ENCODE peak calls at places on chromosomes 12 and 14, in five cellular contexts. E is transverse colon, I is esophagus muscularis mucosa, A is endothelial cell of umbilical vein, W is Panc1. P is an unnamed sample. For H3K9me3, the result is how much of the 10 kb centered on the place peaks cover.

GRCh38 chr12:67541625-67541991 is 106.9 kb upstream of the DYRK2 start:
- DNase-seq in E (no peak), I (peak), A (no peak), W (no peak), P (no peak)

GRCh38 chr12:57008113-57008687 is 1.9 kb upstream of the ZBTB39 start:
- DNase-seq in E (no peak), I (no peak), A (peak), W (peak), P (no peak)

GRCh38 chr14:70887207-70888150 is 19.8 kb upstream of the PCNX1 start:
- DNase-seq in E (no peak), I (no peak), A (no peak), W (no peak), P (no peak)

GRCh38 chr14:105999361-106000028 is 473.1 kb downstream of the TMEM121 start:
- DNase-seq in E (peak), I (peak), A (no peak), W (no peak), P (no peak)

GRCh38 chr14:88625671-88626070 is 62.8 kb downstream of the ZC3H14 start:
- DNase-seq in E (no peak), I (no peak), A (no peak), W (no peak), P (no peak)

GRCh38 chr14:94532462-94532861 is 23.2 kb upstream of the SERPINA12 start:
- DNase-seq in E (no peak), I (no peak), A (no peak), W (no peak), P (no peak)

GRCh38 chr14:92937229-92937937 is 14.4 kb downstream of the CHGA start:
- DNase-seq in E (peak), I (no peak), A (no peak), W (no peak), P (no peak)

GRCh38 chr12:124004233-124004875 is 31.3 kb downstream of the ZNF664 start:
- DNase-seq in E (no peak), I (no peak), A (no peak), W (no peak), P (no peak)

GRCh38 chr12:111284709-111285108 is 84.2 kb downstream of the PHETA1 start:
- DNase-seq in E (no peak), I (no peak), A (no peak), W (no peak), P (no peak)

DNA sequence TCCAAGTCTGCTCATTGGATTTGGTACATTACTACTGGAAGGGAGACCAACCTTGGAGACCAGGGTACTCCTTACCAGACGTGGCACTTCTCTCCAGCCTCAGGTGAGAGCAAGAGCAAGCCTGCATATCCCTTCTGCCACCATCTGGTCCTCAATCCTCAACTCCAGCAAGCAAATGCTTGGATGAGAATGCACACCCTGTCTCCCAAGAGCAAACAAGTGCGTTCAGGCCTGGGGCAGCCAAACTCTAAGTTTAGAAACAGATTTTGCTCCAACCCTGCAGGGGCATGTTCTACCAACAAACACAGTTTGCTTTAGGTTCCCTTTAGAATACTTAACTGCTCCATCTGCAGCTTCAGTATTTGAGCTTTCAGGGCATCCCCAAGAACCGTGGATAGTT is 56.0 kb upstream of the FICD start:
- DNase-seq in E (no peak), I (no peak), A (no peak), W (no peak), P (no peak)
- TF ChIP-seq POLR2AphosphoS5 in E (no peak), I (no peak), A (no peak), W (no peak), P (no peak)

GRCh38 chr14:29317423-29317822 is 550.8 kb downstream of the FOXG1 start:
- DNase-seq in E (no peak), I (no peak), A (no peak), W (no peak), P (no peak)
- H3K9me3 ChIP-seq in E (under half), I (under half), A (under half), W (under half), P (under half)

DNA sequence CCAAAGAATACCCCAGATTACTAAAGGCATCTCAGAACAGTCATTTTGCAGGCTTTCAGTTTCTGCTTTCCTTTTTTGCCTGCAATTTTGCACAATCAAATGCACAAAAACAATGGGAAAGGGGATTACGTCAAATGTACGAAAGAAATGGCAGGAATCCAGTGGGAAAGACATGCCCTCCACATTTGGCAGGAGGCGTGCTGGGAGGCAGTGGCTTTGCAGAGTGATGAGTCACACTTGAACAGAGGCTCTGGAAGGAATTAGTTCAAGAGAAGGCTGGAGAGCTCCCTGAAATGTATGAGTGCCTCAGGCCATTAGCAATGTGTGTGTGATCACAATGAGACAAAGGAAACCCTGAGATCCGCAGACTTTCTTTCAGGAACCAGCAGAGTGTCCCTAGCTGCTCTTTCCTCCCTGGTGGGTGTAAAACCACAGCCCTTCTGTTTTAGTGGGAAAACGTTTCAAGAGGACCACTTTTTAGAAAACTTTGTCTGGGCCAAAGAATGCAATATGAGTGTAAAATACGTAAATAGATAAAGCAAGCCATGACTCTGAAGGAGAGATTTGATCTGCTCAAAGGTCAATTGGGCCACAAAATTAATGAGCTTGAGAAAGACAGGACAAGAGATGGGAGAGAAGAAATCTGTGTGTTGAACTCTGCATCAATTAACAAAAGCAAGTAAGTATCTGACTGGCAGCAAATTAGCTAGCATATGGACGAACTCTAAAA is 155.5 kb upstream of the PDE3A start:
- DNase-seq in E (peak), I (no peak), A (peak), W (no peak), P (peak)
- H3K27ac ChIP-seq in E (peak), I (peak), A (peak), W (no peak), P (peak)

DNA sequence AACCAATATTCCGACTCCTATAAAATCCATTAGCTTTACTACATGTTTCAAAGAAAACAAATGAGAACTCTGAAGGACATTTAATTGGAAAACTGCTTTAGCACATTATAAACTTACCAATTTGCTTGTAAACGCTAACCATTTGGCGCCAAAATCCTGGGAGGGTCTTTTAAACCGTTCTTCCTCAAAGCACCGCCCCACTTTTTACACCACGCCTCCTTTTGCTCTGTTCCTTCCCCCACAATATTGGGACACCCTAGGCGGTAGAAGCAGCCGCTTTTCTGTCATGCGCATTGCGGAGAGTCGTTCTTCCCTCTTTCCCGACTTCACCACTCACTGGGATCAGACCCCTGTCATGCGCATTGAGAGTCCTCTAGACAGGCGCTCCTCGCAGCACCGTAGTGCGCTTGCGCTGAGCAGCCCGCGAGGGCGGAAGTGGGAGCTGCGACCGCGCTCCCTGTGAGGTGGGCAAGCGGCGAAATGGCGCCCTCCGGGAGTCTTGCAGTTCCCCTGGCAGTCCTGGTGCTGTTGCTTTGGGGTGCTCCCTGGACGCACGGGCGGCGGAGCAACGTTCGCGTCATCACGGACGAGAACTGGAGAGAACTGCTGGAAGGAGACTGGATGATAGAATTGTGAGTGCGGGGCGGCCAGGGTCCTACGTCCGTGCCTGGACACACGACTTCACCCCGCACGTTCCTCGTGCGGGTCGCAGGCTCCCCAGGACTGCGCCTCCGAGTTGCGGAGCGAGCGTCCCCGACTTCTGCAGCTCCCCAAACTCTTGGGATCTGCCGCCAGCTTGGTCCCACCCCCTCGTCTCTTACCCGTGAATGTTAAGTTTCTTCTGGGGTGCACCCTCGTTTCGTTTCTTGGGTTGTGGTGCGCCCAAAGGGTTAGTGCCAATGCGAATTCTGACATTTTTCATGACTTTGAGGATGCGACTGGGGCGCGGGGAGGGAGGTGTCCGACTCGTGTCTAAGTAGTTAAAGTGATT is at the start of gene TMX1:
- DNase-seq in E (peak), I (peak), A (peak), W (peak), P (peak)
- TF ChIP-seq POLR2AphosphoS5 in E (peak), I (peak), A (peak), W (peak), P (peak)

GRCh38 chr12:38155020-38155395 is 161.6 kb upstream of the ALG10B start:
- DNase-seq in E (no peak), I (peak), A (no peak), W (no peak), P (no peak)
- H3K9me3 ChIP-seq in E (under half), I (under half), A (under half), W (under half), P (under half)

DNA sequence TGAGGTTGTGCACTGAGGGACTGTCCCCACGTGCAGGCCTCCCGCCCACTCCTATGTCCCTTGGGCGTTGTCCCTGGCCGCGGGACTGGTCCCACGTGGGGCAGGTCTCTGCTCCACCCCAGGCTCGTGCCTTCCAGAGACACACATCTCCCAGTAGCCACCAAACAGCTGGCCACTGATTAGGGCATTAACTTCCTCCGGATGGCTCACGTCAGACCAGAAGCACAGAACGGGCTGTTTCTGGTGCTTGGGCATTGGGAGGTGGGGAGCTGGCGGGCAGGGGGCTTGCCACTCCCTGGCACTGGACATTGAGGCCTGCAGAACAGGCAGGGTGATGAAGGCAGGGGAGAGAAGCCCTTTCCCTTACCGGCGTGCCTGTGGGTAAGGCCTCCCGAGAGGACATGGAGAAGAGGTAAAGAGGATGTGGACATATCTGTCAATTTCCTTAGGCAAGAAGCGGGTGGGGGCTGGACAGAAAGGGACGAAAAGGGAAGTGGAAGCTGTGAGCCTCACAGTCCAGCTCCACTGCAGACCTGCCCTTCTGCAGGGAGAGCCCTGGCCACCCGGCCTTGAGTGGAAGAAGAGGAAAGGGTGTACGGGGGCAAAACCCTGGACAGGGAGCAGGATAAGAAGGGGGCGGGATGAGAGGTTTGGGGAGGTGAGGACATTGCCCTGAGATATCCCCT is 101.2 kb downstream of the NINJ2 start:
- DNase-seq in E (no peak), I (no peak), A (no peak), W (no peak), P (no peak)
- H3K27ac ChIP-seq in E (peak), I (no peak), A (no peak), W (no peak), P (no peak)

GRCh38 chr12:52036587-52037171 is 14.6 kb upstream of the NR4A1 start:
- DNase-seq in E (peak), I (no peak), A (peak), W (no peak), P (peak)
- TF ChIP-seq POLR2AphosphoS5 in E (peak), I (peak), A (peak), W (no peak), P (peak)

GRCh38 chr12:42161529-42161928 is 16.9 kb upstream of the GXYLT1 start:
- DNase-seq in E (no peak), I (no peak), A (no peak), W (no peak), P (no peak)

GRCh38 chr12:42166501-42166900 is 21.8 kb upstream of the GXYLT1 start:
- DNase-seq in E (no peak), I (no peak), A (no peak), W (no peak), P (no peak)

GRCh38 chr12:42162198-42162597 is 17.5 kb upstream of the GXYLT1 start:
- DNase-seq in E (no peak), I (no peak), A (no peak), W (no peak), P (no peak)

GRCh38 chr12:42162940-42163339 is 18.3 kb upstream of the GXYLT1 start:
- DNase-seq in E (no peak), I (no peak), A (no peak), W (no peak), P (no peak)

DNA sequence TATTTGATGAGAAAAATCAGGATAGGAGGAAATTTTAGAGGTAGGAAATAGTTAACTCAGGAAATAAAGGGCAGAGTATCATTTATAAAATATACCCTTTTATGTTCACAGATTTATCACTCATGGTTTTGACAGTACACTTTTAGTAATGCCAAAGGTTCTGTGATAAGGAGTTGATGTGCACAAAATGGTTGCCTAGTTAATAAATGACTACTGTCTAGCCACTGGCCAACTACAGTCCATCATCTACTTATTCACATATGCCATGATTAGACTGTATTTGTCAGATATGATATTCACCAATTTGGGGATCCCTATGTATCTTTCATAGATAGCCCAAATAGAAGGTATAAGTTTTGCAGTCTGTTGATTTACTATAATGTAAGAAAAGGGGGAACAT is 19.2 kb upstream of the GXYLT1 start:
- DNase-seq in E (no peak), I (no peak), A (no peak), W (no peak), P (no peak)
- H3K9me3 ChIP-seq in E (under half), I (under half), A (under half), W (under half), P (under half)

DNA sequence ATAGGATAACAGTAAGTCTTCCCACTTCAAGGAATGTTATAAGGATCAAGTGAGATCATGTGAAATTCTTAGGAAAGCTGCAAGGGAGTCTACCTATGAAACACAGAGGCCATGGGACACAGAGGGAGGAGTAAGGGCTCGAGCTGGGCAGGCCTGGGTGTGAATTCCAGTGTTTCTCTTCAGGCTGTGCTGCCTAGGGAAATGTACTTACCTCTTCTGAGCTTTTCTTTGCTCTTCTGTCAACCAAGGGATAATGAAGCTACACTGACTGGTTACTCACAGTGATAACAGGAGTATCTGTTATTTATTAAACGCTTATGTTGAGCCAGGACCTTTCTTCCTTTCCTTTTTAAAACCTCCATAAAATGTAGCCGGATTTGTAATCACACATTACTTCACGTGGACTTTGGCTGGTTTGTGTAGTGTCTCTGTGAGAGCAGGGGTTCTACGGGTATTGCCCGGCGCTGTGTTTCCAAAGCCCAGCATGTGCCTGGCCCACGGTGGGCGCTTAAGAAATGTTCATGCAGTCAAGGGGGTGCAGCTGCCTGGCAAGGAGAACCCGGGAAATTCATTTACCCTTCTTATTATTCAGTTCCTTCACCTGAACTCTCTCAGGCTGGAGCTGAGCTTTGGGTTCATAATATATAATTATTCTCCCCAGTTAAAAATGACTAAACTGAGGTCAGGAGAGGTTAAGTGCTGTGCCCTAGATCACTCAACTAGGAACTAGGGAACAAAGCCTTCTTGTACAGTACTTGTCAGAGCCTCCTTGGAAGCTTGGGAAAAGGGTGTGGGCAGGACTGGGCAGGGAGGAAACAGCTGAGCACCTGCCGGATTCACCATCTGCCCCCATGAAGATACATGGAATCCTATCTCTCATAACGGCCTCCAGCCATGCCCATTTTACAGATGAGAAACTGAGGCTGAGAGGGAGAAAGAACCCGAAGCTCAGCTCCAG is 214.2 kb downstream of the CACNA1C start:
- DNase-seq in E (peak), I (no peak), A (no peak), W (no peak), P (no peak)
- H3K27ac ChIP-seq in E (peak), I (peak), A (no peak), W (no peak), P (no peak)